ENCODE peak calls at places on chromosomes 1 and 21, in seven cellular contexts. Z is AG09309; C is neural crest cell; U is fibroblast of pulmonary artery; K is M059J; D is SHP77; B is CD8-positive, alpha-beta T cell. H is an unnamed sample.
A peak's percentile ranks its signal among the peaks of the same experiment; 100 is the strongest.

GRCh38 chr1:64864018-64864945 is 102.1 kb downstream of the JAK1 start:
- DNase-seq in Z (no peak), C (no peak), U (peak; percentile 37), K (no peak), D (peak; percentile 44), B (peak; percentile 40), H (no peak)

GRCh38 chr1:228721407-228721806 is 13.9 kb upstream of the RHOU start:
- DNase-seq in Z (no peak), C (no peak), U (no peak), K (no peak), D (no peak), B (no peak), H (no peak)

GRCh38 chr1:41695118-41695517 is 210.6 kb upstream of the EDN2 start:
- DNase-seq in Z (no peak), C (no peak), U (no peak), K (peak; percentile 70), D (no peak), B (no peak), H (no peak)

GRCh38 chr21:23308741-23309140 is 2298.5 kb downstream of the MRPL39 start:
- DNase-seq in Z (no peak), C (no peak), U (no peak), K (no peak), D (no peak), B (no peak), H (no peak)

GRCh38 chr1:207991331-207991914 is 80.5 kb upstream of the CD34 start:
- DNase-seq in Z (no peak), C (no peak), U (no peak), K (no peak), D (no peak), B (no peak), H (no peak)

GRCh38 chr1:206631085-206631509 is 4.2 kb upstream of the DYRK3 start:
- DNase-seq in Z (peak; percentile 67), C (peak; percentile 18), U (peak; percentile 96), K (peak; percentile 83), D (peak; percentile 91), B (no peak), H (peak; percentile 99)

GRCh38 chr1:25858494-25858893 is 763 bp downstream of the AUNIP start:
- DNase-seq in Z (no peak), C (no peak), U (no peak), K (no peak), D (no peak), B (no peak), H (no peak)

GRCh38 chr1:43217747-43218146 is 45.6 kb downstream of the CFAP57 start:
- DNase-seq in Z (no peak), C (no peak), U (no peak), K (no peak), D (no peak), B (no peak), H (no peak)

GRCh38 chr1:9249534-9250335 is 15.2 kb downstream of the H6PD start:
- DNase-seq in Z (no peak), C (peak; percentile 52), U (peak; percentile 74), K (no peak), D (peak; percentile 75), B (no peak), H (peak; percentile 87)

GRCh38 chr1:237296861-237297260 is 254.9 kb downstream of the RYR2 start:
- DNase-seq in Z (no peak), C (no peak), U (no peak), K (no peak), D (no peak), B (no peak), H (no peak)

GRCh38 chr1:235442788-235443429 is 61.3 kb downstream of the B3GALNT2 start:
- DNase-seq in Z (peak; percentile 43), C (no peak), U (peak; percentile 75), K (peak; percentile 82), D (no peak), B (no peak), H (no peak)

GRCh38 chr1:216960716-216961115 is 237.5 kb upstream of the ESRRG start:
- DNase-seq in Z (no peak), C (no peak), U (no peak), K (no peak), D (no peak), B (no peak), H (no peak)

GRCh38 chr1:89545264-89546038 is 20.8 kb downstream of the LRRC8B start:
- DNase-seq in Z (no peak), C (no peak), U (peak; percentile 82), K (no peak), D (no peak), B (no peak), H (no peak)

GRCh38 chr1:48744032-48744431 is 32.7 kb downstream of the BEND5 start:
- DNase-seq in Z (no peak), C (no peak), U (no peak), K (no peak), D (no peak), B (no peak), H (no peak)

GRCh38 chr1:185912504-185912903 is 178.3 kb downstream of the HMCN1 start:
- DNase-seq in Z (no peak), C (no peak), U (no peak), K (no peak), D (no peak), B (no peak), H (no peak)

GRCh38 chr1:41823453-41823852 is 95.3 kb downstream of the HIVEP3 start:
- DNase-seq in Z (no peak), C (peak; percentile 10), U (no peak), K (no peak), D (no peak), B (no peak), H (no peak)

GRCh38 chr1:234613128-234613875 is 3.3 kb upstream of the IRF2BP2 start:
- DNase-seq in Z (peak; percentile 92), C (no peak), U (peak; percentile 95), K (peak; percentile 56), D (no peak), B (no peak), H (peak; percentile 62)

GRCh38 chr1:147892731-147893214 is 9.8 kb upstream of the GJA8 start:
- DNase-seq in Z (peak; percentile 21), C (no peak), U (peak; percentile 79), K (peak; percentile 52), D (peak; percentile 65), B (no peak), H (peak; percentile 65)

GRCh38 chr1:46464013-46464548 is 25.6 kb upstream of the DMBX1 start:
- DNase-seq in Z (no peak), C (no peak), U (no peak), K (no peak), D (no peak), B (no peak), H (peak; percentile 98)

GRCh38 chr1:56473582-56474270 is 105.6 kb downstream of the PLPP3 start:
- DNase-seq in Z (no peak), C (no peak), U (no peak), K (peak; percentile 32), D (no peak), B (no peak), H (no peak)

GRCh38 chr1:22250724-22251123 is 107.8 kb upstream of the WNT4 start:
- DNase-seq in Z (no peak), C (no peak), U (no peak), K (peak; percentile 80), D (no peak), B (no peak), H (no peak)